ENCODE peak calls at places on chromosome 15, in ten cellular contexts. T, N, P, I, F, X, V, R, O and M are unnamed samples.
A peak's percentile ranks its signal among the peaks of the same experiment; 100 is the strongest.

GRCh38 chr15:94199725-94200124 is 31.6 kb upstream of the MCTP2 start:
- DNase-seq in T (no peak), F (no peak), N (no peak), V (no peak), O (no peak), I (no peak), R (no peak), P (no peak), X (no peak), M (no peak)

GRCh38 chr15:59327942-59328341 is 44.7 kb downstream of the MYO1E start:
- DNase-seq in N (no peak), R (no peak), I (no peak), V (peak; percentile 76), P (no peak), X (no peak), T (no peak), O (no peak), F (no peak), M (no peak)

GRCh38 chr15:32668942-32669341 is 27.4 kb downstream of the SCG5 start:
- DNase-seq in I (no peak), N (no peak), T (no peak), X (no peak), F (no peak), V (no peak), P (no peak), R (no peak), O (no peak), M (no peak)

GRCh38 chr15:44034334-44034733 is 160.7 kb downstream of the FRMD5 start:
- DNase-seq in I (no peak), X (no peak), T (no peak), F (no peak), R (no peak), O (no peak), P (no peak), N (no peak), V (no peak), M (no peak)

GRCh38 chr15:100429116-100429728 is 87.4 kb upstream of the ADAMTS17 start:
- DNase-seq in V (no peak), R (no peak), P (no peak), I (no peak), N (peak; percentile 31), X (no peak), T (no peak), F (peak; percentile 36), O (peak; percentile 60), M (no peak)

GRCh38 chr15:50227076-50227475 is 38.5 kb downstream of the HDC start:
- DNase-seq in R (no peak), T (no peak), O (no peak), P (no peak), V (no peak), I (peak; percentile 48), F (no peak), X (no peak), N (no peak), M (no peak)

GRCh38 chr15:75861750-75862402 is 18.6 kb downstream of the UBE2Q2 start:
- DNase-seq in X (no peak), N (no peak), V (no peak), O (no peak), F (no peak), R (no peak), T (no peak), I (no peak), P (no peak), M (no peak)

GRCh38 chr15:77239892-77240608 is 169.1 kb upstream of the TSPAN3 start:
- DNase-seq in F (no peak), I (no peak), R (no peak), X (no peak), O (no peak), P (no peak), N (no peak), V (no peak), T (no peak), M (no peak)

GRCh38 chr15:88664151-88664778 is 25.4 kb downstream of the ISG20 start:
- DNase-seq in F (no peak), R (no peak), O (no peak), N (no peak), V (no peak), P (no peak), I (peak; percentile 55), T (no peak), X (no peak), M (peak; percentile 87)

GRCh38 chr15:50906954-50907865 is 1.3 kb upstream of the AP4E1 start:
- DNase-seq in R (no peak), N (no peak), O (no peak), P (peak; percentile 57), V (peak; percentile 82), I (no peak), F (no peak), X (no peak), T (no peak), M (no peak)

GRCh38 chr15:58393196-58393790 is 38.5 kb upstream of the LIPC start:
- DNase-seq in X (no peak), R (no peak), O (no peak), V (no peak), I (peak; percentile 50), T (no peak), P (peak; percentile 52), F (no peak), N (no peak), M (no peak)

GRCh38 chr15:28273468-28273867 is 48.5 kb downstream of the HERC2 start:
- DNase-seq in V (no peak), I (no peak), F (no peak), T (no peak), R (no peak), O (no peak), P (no peak), X (no peak), N (no peak), M (no peak)

GRCh38 chr15:30043211-30043655 is 39.5 kb upstream of the GOLGA8J start:
- DNase-seq in P (no peak), V (no peak), F (no peak), T (no peak), N (no peak), O (no peak), X (peak; percentile 37), R (no peak), I (no peak), M (peak; percentile 12)

GRCh38 chr15:93135459-93135858 is 46.4 kb upstream of the RGMA start:
- DNase-seq in T (no peak), V (no peak), P (no peak), X (no peak), I (no peak), R (no peak), N (no peak), O (no peak), F (no peak), M (no peak)

GRCh38 chr15:57457726-57458125 is 81.4 kb downstream of the CGNL1 start:
- DNase-seq in I (no peak), O (no peak), T (no peak), N (no peak), X (no peak), R (no peak), P (no peak), V (no peak), F (no peak), M (no peak)

GRCh38 chr15:56837281-56837680 is 81.2 kb upstream of the TCF12 start:
- DNase-seq in O (no peak), N (no peak), V (no peak), F (no peak), I (no peak), X (no peak), P (no peak), T (no peak), R (no peak), M (no peak)

GRCh38 chr15:30953731-30954378 is 37.6 kb downstream of the MTMR10 start:
- DNase-seq in I (no peak), F (no peak), T (peak; percentile 35), P (no peak), V (peak; percentile 77), R (no peak), O (peak; percentile 57), N (peak; percentile 36), X (peak; percentile 93), M (no peak)

GRCh38 chr15:42736178-42736792 is 643 bp downstream of the CDAN1 start:
- DNase-seq in N (no peak), I (no peak), R (no peak), F (no peak), V (no peak), X (peak; percentile 8), T (no peak), P (no peak), O (peak; percentile 80), M (no peak)

GRCh38 chr15:26572606-26573350 is 200.1 kb downstream of the GABRB3 start:
- DNase-seq in V (no peak), O (no peak), P (no peak), I (no peak), R (no peak), N (no peak), X (no peak), F (no peak), T (no peak), M (peak; percentile 64)

GRCh38 chr15:65305144-65305758 is 774 bp downstream of the RNU5B-1 start:
- DNase-seq in T (no peak), R (no peak), P (no peak), O (peak; percentile 43), N (no peak), F (no peak), I (no peak), X (peak; percentile 74), V (peak; percentile 65), M (no peak)
- TF ChIP-seq POLR2A in T (no peak), R (no peak), P (no peak), O (no peak), N (no peak), F (no peak), I (no peak), X (no peak), V (no peak), M (no peak)

GRCh38 chr15:81301815-81302399 is 22.0 kb downstream of the STARD5 start:
- DNase-seq in V (peak; percentile 91), O (no peak), X (no peak), F (no peak), R (no peak), P (peak; percentile 64), N (no peak), T (no peak), I (no peak), M (no peak)
- H3K4me1 ChIP-seq in V (peaks cover 100% of the 10 kb centered on the region), O (no peaks in the 10 kb centered on the region), X (peaks cover 13% of the 10 kb centered on the region), F (no peaks in the 10 kb centered on the region), R (no peaks in the 10 kb centered on the region), P (no peaks in the 10 kb centered on the region), N (peaks cover 12% of the 10 kb centered on the region), T (peaks cover 25% of the 10 kb centered on the region), I (no peaks in the 10 kb centered on the region), M (peaks cover 12% of the 10 kb centered on the region)

GRCh38 chr15:38853608-38854007 is 289.0 kb upstream of the RASGRP1 start:
- DNase-seq in V (no peak), O (no peak), F (no peak), T (no peak), X (no peak), R (no peak), N (no peak), P (no peak), I (no peak), M (no peak)
- TF ChIP-seq CTCF in V (no peak), O (no peak), F (no peak), T (no peak), X (no peak), R (peak; percentile 24), N (no peak), P (no peak), I (no peak), M (no peak)

DNA sequence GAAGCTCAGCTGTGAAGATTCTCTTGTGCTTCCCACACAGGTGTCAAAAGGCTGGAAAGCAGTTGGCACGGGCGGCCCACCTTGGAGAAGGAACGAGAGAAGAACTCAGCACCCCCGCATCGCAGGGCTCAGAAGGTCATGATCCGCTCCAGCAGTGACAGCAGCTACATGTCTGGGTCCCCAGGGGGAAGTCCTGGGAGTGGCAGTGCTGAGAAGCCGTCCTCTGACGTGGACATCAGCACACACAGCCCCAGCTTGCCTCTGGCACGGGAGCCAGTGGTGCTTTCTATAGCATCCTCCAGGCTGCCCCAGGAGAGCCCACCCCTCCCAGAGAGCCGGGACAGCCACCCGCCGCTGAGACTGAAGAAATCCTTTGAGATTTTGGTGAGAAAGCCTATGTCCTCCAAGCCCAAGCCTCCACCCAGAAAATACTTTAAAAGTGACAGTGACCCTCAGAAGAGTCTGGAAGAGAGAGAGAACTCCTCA is 31.4 kb downstream of the STARD5 start:
- DNase-seq in O (no peak), V (peak; percentile 93), N (no peak), T (no peak), R (no peak), F (no peak), X (no peak), I (no peak), P (peak; percentile 71), M (no peak)
- TF ChIP-seq POLR2A in O (no peak), V (peak; percentile 84), N (no peak), T (no peak), R (no peak), F (no peak), X (no peak), I (no peak), P (peak; percentile 44), M (no peak)